ENCODE peak calls at places on chromosomes 4 and X, in five cellular contexts. B, V, T, O and K are unnamed samples.

GRCh38 chrX:108224727-108225455 is 133.3 kb downstream of the ATG4A start:
- DNase-seq in B (no peak), V (peak; percentile 31), T (peak; percentile 73), O (no peak), K (no peak)

GRCh38 chr4:100075486-100076270 is 114.6 kb downstream of the DDIT4L start:
- DNase-seq in B (no peak), V (no peak), T (no peak), O (no peak), K (no peak)

GRCh38 chr4:128560754-128561495 is 248.6 kb upstream of the JADE1 start:
- DNase-seq in B (no peak), V (no peak), T (peak; percentile 61), O (no peak), K (no peak)

GRCh38 chrX:115690554-115691216 is 129.7 kb downstream of the PLS3 start:
- DNase-seq in B (no peak), V (no peak), T (peak; percentile 94), O (no peak), K (peak; percentile 86)

GRCh38 chrX:24561121-24561520 is 86.0 kb downstream of the PCYT1B start:
- DNase-seq in B (no peak), V (no peak), T (no peak), O (no peak), K (no peak)

GRCh38 chr4:120517966-120518365 is 404.6 kb downstream of the PRDM5 start:
- DNase-seq in B (no peak), V (no peak), T (peak; percentile 68), O (no peak), K (no peak)

GRCh38 chr4:176274441-176274840 is 5.4 kb upstream of the ASB5 start:
- DNase-seq in B (no peak), V (no peak), T (no peak), O (no peak), K (no peak)

GRCh38 chr4:1810765-1811164 is 17.7 kb downstream of the FGFR3 start:
- DNase-seq in B (no peak), V (no peak), T (no peak), O (no peak), K (no peak)

GRCh38 chrX:43655961-43656494 is at the start of gene MAOA:
- DNase-seq in B (no peak), V (peak; percentile 91), T (peak; percentile 80), O (peak; percentile 91), K (peak; percentile 64)

GRCh38 chrX:134171661-134172587 is 65.1 kb upstream of the CCDC160 start:
- DNase-seq in B (no peak), V (peak; percentile 64), T (peak; percentile 74), O (peak; percentile 50), K (no peak)

GRCh38 chr4:83552924-83553323 is 17.0 kb downstream of the GPAT3 start:
- DNase-seq in B (no peak), V (no peak), T (no peak), O (no peak), K (no peak)

GRCh38 chr4:139672215-139672614 is 6.6 kb downstream of the MGST2 start:
- DNase-seq in B (no peak), V (no peak), T (no peak), O (no peak), K (no peak)

GRCh38 chrX:46922601-46923000 is 10.4 kb downstream of the JADE3 start:
- DNase-seq in B (no peak), V (no peak), T (no peak), O (no peak), K (no peak)

GRCh38 chrX:26138043-26138442 is at the start of gene MAGEB18:
- DNase-seq in B (no peak), V (no peak), T (no peak), O (no peak), K (no peak)

GRCh38 chr4:159284733-159285132 is 181.9 kb downstream of the RAPGEF2 start:
- DNase-seq in B (no peak), V (no peak), T (no peak), O (no peak), K (no peak)

GRCh38 chrX:71618303-71618721 is at the start of gene CXCR3:
- DNase-seq in B (peak; percentile 19), V (no peak), T (no peak), O (peak; percentile 49), K (peak; percentile 63)

GRCh38 chr4:93384897-93385296 is 443.7 kb upstream of the ATOH1 start:
- DNase-seq in B (no peak), V (no peak), T (no peak), O (no peak), K (no peak)